ENCODE peak calls at places on chromosome 7, in eight cellular contexts. M is neural progenitor cell, P is astrocyte, G is uterus, J is tibial artery, D is IMR-90, V is suprapubic skin, X is fibroblast of lung. S is an unnamed sample.
A peak's percentile ranks its signal among the peaks of the same experiment; 100 is the strongest.

GRCh38 chr7:151738925-151739324 is 138.0 kb downstream of the PRKAG2 start:
- DNase-seq in M (no peak), P (no peak), G (no peak), J (no peak), D (no peak), V (no peak), X (no peak), S (no peak)

GRCh38 chr7:141460781-141461715 is 90.2 kb upstream of the AGK start:
- DNase-seq in M (no peak), P (no peak), G (peak; percentile 36), J (no peak), D (no peak), V (no peak), X (peak; percentile 8), S (no peak)

GRCh38 chr7:130960208-130960988 is 226.4 kb upstream of the KLF14 start:
- DNase-seq in M (no peak), P (peak; percentile 99), G (no peak), J (no peak), D (peak; percentile 99), V (no peak), X (peak; percentile 99), S (no peak)

GRCh38 chr7:139976838-139977656 is 85.7 kb downstream of the PARP12 start:
- DNase-seq in M (no peak), P (no peak), G (no peak), J (no peak), D (no peak), V (no peak), X (no peak), S (no peak)

GRCh38 chr7:73841689-73842247 is 548 bp downstream of the METTL27 start:
- DNase-seq in M (peak; percentile 48), P (no peak), G (no peak), J (peak; percentile 72), D (no peak), V (no peak), X (no peak), S (no peak)

GRCh38 chr7:33792041-33792440 is 113.3 kb upstream of the BMPER start:
- DNase-seq in M (no peak), P (no peak), G (no peak), J (no peak), D (no peak), V (no peak), X (no peak), S (no peak)

GRCh38 chr7:142863891-142864685 is 9.2 kb downstream of the EPHB6 start:
- DNase-seq in M (no peak), P (no peak), G (no peak), J (no peak), D (no peak), V (no peak), X (no peak), S (no peak)

GRCh38 chr7:20288036-20288435 is 42.7 kb upstream of the ITGB8 start:
- DNase-seq in M (no peak), P (peak; percentile 69), G (no peak), J (no peak), D (no peak), V (no peak), X (peak; percentile 78), S (no peak)

GRCh38 chr7:96308253-96308949 is 13.5 kb downstream of the SLC25A13 start:
- DNase-seq in M (no peak), P (no peak), G (no peak), J (no peak), D (no peak), V (no peak), X (no peak), S (no peak)

GRCh38 chr7:64736575-64736974 is 57.7 kb upstream of the ZNF138 start:
- DNase-seq in M (no peak), P (no peak), G (no peak), J (no peak), D (no peak), V (no peak), X (no peak), S (no peak)

GRCh38 chr7:76211216-76211615 is 9.5 kb downstream of the SRRM3 start:
- DNase-seq in M (no peak), P (no peak), G (no peak), J (no peak), D (no peak), V (no peak), X (no peak), S (no peak)

GRCh38 chr7:121446526-121446925 is 50.4 kb upstream of the FAM3C start:
- DNase-seq in M (no peak), P (no peak), G (no peak), J (no peak), D (no peak), V (no peak), X (no peak), S (no peak)

GRCh38 chr7:41695661-41696322 is 7.1 kb downstream of the INHBA start:
- DNase-seq in M (no peak), P (peak; percentile 89), G (no peak), J (no peak), D (peak; percentile 87), V (no peak), X (no peak), S (no peak)

GRCh38 chr7:7103343-7104313 is 78.7 kb upstream of the C1GALT1 start:
- DNase-seq in M (peak; percentile 55), P (peak; percentile 54), G (no peak), J (no peak), D (peak; percentile 74), V (no peak), X (peak; percentile 64), S (no peak)

GRCh38 chr7:7102906-7103305 is 79.4 kb upstream of the C1GALT1 start:
- DNase-seq in M (no peak), P (no peak), G (no peak), J (no peak), D (no peak), V (no peak), X (no peak), S (no peak)

GRCh38 chr7:7098280-7098818 is 84.0 kb upstream of the C1GALT1 start:
- DNase-seq in M (no peak), P (no peak), G (no peak), J (no peak), D (no peak), V (no peak), X (no peak), S (no peak)

GRCh38 chr7:7099584-7100014 is 82.7 kb upstream of the C1GALT1 start:
- DNase-seq in M (peak; percentile 86), P (peak; percentile 91), G (peak; percentile 69), J (peak; percentile 85), D (peak; percentile 83), V (peak; percentile 80), X (peak; percentile 93), S (peak; percentile 64)

GRCh38 chr7:7100432-7100849 is 81.9 kb upstream of the C1GALT1 start:
- DNase-seq in M (peak; percentile 68), P (no peak), G (no peak), J (no peak), D (no peak), V (no peak), X (peak; percentile 23), S (no peak)
- H3K27ac ChIP-seq in M (peak overlapping the region; percentile 35), P (no peak overlapping the region), G (no peak overlapping the region), J (no peak overlapping the region), D (no peak overlapping the region), V (peak overlapping the region; percentile 86), X (no peak overlapping the region), S (no peak overlapping the region)

DNA sequence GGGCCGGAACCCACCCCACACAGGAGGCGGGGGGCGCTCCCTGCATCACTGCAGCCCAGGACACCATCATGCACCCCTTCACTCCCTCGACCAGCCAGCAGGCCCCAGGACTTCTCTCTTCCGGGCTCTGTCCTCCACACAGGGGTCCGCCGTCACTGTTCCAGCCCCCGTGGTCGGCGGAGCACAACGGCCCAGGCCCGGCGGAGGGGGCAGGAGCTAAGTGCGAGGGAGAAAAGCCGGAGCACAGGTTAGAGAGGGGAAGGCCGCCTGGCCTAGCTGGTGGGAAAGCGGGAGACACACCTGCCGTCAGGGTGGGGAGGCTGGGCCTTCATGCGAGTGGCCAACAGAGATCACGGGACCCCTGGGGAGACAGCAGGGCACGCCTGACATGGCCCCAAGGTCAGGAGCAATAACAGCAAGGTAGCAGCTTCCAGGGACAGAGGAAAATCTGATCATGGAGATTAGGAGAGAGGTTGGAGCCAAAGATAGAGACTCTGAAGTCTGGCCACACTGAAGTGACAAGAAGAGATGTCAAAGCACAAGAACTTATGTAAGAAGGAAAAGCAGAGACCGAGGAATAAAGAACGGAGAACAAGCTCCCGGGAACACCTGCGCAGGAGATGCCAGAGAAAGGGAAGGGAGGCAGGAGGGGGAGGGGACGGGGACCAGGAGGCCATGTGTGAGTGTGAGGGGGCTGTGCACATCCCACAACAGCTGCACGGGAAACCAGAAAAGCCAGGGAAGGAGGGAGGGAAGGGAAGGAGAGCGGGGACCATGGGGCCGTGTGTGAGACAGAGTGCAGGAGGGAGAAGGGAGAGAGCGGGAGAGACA is 151.0 kb downstream of the MAD1L1 start:
- DNase-seq in M (no peak), P (no peak), G (no peak), J (no peak), D (no peak), V (no peak), X (no peak), S (no peak)
- H3K27ac ChIP-seq in M (no peak overlapping the region), P (peak overlapping the region; percentile 76), G (no peak overlapping the region), J (no peak overlapping the region), D (peak overlapping the region; percentile 47), V (no peak overlapping the region), X (peak overlapping the region; percentile 46), S (no peak overlapping the region)

DNA sequence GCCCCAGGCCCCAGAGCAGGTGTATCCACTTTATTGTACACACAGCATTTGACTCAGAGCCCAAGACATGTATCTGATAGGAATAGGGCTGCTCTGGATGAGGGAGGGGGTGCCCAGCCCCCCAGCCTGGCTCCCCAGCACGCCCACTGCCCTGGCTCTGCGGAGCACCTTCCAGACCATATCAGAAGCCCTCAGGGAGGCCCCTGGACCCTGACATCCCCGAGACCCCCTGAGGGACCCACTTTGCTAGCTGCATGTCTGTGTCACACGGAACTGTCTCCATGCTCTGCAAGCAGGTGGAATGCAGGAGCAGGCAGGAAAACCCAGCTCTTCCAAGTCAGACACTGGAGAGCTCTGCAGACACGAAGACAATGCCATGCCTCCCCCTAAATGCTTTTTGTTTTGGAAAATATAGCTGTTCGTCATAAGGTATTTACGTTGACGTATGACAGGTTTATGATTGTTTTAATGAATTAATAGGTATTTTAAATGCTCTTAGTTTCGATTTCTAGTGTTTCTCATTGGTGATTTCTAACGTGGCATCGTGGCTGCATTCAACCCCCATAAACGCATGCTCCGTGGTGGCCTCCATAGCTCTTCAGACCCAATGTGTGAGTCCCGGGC is 92.8 kb upstream of the INSIG1 start:
- DNase-seq in M (no peak), P (no peak), G (no peak), J (peak; percentile 66), D (no peak), V (no peak), X (no peak), S (no peak)
- H3K27ac ChIP-seq in M (no peak overlapping the region), P (peak overlapping the region; percentile 100), G (no peak overlapping the region), J (no peak overlapping the region), D (no peak overlapping the region), V (peak overlapping the region; percentile 87), X (peak overlapping the region; percentile 99), S (peak overlapping the region; percentile 76)

DNA sequence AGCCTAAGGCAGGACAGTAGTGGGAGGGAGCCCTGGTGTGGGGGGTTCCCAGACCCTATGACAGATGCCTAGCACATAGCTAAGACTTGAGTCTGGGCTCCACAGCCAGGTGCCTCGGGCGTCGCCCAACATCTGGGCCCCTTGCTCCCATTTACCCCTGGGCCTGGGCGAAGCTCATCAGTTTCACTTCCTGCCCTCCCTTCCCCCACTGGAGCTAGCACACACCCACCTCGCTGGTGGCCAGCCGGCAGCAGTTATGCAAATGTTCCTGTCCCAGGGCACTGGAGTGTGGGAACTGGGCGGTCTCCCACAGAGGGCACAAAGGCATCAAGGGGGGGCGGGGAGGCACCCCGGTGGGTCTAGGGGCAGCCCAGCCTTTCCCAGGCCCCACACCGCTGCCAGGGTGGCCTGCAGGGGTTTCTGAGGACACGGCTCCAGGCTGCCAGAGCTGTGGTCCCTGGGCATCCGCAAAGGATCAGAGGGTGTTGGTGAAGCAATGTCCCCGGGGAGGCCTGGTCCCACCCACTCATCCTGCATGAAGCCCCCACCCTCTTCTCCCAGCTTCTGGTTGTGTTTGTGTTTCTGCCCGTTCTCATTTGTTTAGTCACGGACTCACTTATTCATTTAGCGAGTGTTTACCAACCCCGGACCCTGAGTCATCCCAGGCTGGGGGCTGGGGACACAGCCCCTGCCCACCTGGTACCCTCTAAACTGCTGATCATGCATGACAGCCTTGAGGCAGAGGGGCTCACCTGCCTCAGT is 20.4 kb downstream of the SH2B2 start:
- DNase-seq in M (peak; percentile 60), P (peak; percentile 44), G (no peak), J (peak; percentile 74), D (peak; percentile 78), V (no peak), X (peak; percentile 61), S (peak; percentile 76)
- H3K27ac ChIP-seq in M (peak overlapping the region; percentile 14), P (no peak overlapping the region), G (no peak overlapping the region), J (no peak overlapping the region), D (peak overlapping the region; percentile 31), V (no peak overlapping the region), X (no peak overlapping the region), S (peak overlapping the region; percentile 95)

S was measured in gastrocnemius medialis.